ENCODE peak calls at places on chromosomes 13 and 19, in nine cellular contexts. R is sigmoid colon, V is heart left ventricle, P is H1, W is A549, M is breast epithelium, I is body of pancreas, T is IMR-90, H is ovary. F is an unnamed sample. For H3K4me1, the result is how much of the 10 kb centered on the place peaks cover.

GRCh38 chr19:426725-427445 is 17.9 kb upstream of the C2CD4C start:
- DNase-seq in R (no peak), V (no peak), P (no peak), W (no peak), M (no peak), I (no peak), T (no peak), H (no peak), F (no peak)

GRCh38 chr13:51556740-51557139 is 27.5 kb upstream of the WDFY2 start:
- DNase-seq in R (no peak), V (no peak), P (no peak), W (no peak), M (no peak), I (no peak), T (no peak), H (no peak), F (no peak)

GRCh38 chr13:74322562-74322961 is 188.4 kb upstream of the KLF12 start:
- DNase-seq in R (no peak), V (no peak), P (no peak), W (no peak), M (no peak), I (no peak), T (no peak), H (no peak), F (no peak)

GRCh38 chr13:105202384-105202783 is 1333.1 kb downstream of the EFNB2 start:
- DNase-seq in R (no peak), V (no peak), P (no peak), W (no peak), M (no peak), I (no peak), T (peak), H (no peak), F (no peak)

GRCh38 chr13:92510416-92510815 is 716.2 kb upstream of the GPC6 start:
- DNase-seq in R (no peak), V (no peak), P (no peak), W (no peak), M (no peak), I (no peak), T (peak), H (no peak), F (no peak)

GRCh38 chr13:110108348-110109139 is 198.4 kb downstream of the COL4A1 start:
- DNase-seq in R (peak), V (peak), P (peak), W (peak), M (peak), I (peak), T (peak), H (peak), F (peak)

GRCh38 chr19:5103061-5103701 is 134.3 kb downstream of the KDM4B start:
- DNase-seq in R (peak), V (peak), P (no peak), W (no peak), M (no peak), I (peak), T (peak), H (no peak), F (peak)

GRCh38 chr19:46635920-46636761 is at the start of gene GNG8:
- DNase-seq in R (no peak), V (no peak), P (no peak), W (no peak), M (no peak), I (no peak), T (no peak), H (no peak), F (no peak)

GRCh38 chr13:113398963-113399754 is 35.2 kb upstream of the GRTP1 start:
- DNase-seq in R (peak), V (no peak), P (no peak), W (no peak), M (no peak), I (no peak), T (no peak), H (peak), F (no peak)

GRCh38 chr13:53161231-53161630 is 132.6 kb downstream of the OLFM4 start:
- DNase-seq in R (no peak), V (no peak), P (no peak), W (no peak), M (no peak), I (no peak), T (no peak), H (no peak), F (no peak)

GRCh38 chr13:112331675-112332074 is 44.5 kb upstream of the SPACA7 start:
- DNase-seq in R (no peak), V (no peak), P (no peak), W (no peak), M (no peak), I (no peak), T (no peak), H (no peak), F (no peak)

GRCh38 chr19:39937792-39938191 is 3.4 kb upstream of the FCGBP start:
- DNase-seq in R (no peak), V (no peak), P (no peak), W (no peak), M (no peak), I (no peak), T (no peak), H (no peak), F (no peak)

GRCh38 chr19:38145627-38146026 is 78.4 kb downstream of the DPF1 start:
- DNase-seq in R (no peak), V (no peak), P (no peak), W (no peak), M (no peak), I (no peak), T (no peak), H (no peak), F (no peak)

GRCh38 chr13:112079696-112080095 is 12.7 kb downstream of the SOX1 start:
- DNase-seq in R (no peak), V (no peak), P (no peak), W (no peak), M (no peak), I (no peak), T (no peak), H (no peak), F (no peak)

GRCh38 chr13:110647365-110647737 is 32.0 kb downstream of the NAXD start:
- DNase-seq in R (peak), V (no peak), P (no peak), W (no peak), M (no peak), I (no peak), T (no peak), H (no peak), F (no peak)

DNA sequence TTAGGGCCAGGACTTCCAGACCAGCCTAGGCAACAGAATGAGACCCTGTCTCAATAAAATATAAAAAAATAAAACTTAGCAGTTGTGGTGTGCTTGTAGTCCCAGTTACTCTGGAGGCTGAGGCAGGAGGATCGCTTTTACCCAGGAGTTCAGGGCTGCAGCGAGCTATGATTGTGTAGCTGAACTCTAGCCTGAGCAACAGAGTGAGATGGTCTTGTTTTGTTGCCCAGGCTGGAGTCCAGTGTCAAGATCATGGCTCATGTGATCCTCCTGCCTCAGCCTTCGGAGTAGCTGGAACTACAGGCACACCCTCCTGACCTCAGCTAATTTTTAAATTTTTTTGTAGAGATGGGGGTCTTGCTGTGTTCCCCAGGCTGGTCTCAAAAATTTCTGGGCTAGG is 4.3 kb upstream of the JUNB start:
- DNase-seq in R (no peak), V (peak), P (no peak), W (no peak), M (no peak), I (no peak), T (no peak), H (no peak), F (no peak)
- H3K4me1 ChIP-seq in R (half or more), V (under half), P (under half), W (half or more), M (under half), I (half or more), T (half or more), H (under half), F (under half)

DNA sequence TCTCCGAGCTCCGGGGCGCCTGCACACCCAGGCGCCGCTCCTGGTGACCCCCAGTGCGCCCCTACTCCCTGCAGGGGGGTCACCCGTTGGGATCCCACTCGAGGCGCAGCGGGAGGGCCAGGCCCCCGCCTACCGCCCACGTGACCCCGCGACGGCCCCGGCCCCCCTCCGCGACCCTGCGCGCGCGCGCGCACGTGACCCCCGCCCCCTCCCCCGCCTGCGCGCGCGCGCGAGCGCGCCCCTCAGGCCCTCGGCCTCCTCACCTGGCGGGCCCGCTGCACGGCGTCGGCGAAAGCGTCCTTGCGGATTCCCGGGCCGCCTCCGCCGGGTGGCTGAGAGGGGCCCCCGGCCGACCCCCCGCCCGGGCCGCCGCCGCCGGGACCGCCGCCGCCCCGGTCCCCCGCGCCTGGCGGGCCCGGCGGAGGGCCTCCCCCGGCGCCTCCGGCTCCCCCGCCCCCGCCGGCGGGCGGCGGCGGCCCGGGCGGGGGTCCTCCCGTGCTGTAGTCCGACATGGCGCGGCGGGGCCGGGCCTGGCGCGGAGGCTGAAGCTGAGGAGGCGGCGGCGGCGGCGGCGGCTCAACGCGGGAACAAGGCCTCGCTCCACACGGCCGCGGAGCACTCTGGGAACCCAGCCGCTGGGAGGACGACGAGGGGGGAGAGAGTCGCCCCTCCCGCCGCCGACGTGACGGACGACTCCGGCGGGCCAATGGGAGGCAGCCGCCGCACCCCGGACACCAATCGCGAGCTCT is at the start of gene KHSRP:
- DNase-seq in R (peak), V (peak), P (no peak), W (no peak), M (no peak), I (no peak), T (no peak), H (peak), F (peak)
- TF ChIP-seq POLR2A in R (peak), V (peak), P (no peak), W (peak), M (peak), I (peak), T (peak), H (peak), F (peak)

GRCh38 chr13:20994441-20994821 is 67.0 kb downstream of the LATS2 start:
- DNase-seq in R (no peak), V (no peak), P (no peak), W (no peak), M (no peak), I (no peak), T (no peak), H (no peak), F (no peak)
- H3K4me1 ChIP-seq in R (under half), V (under half), P (under half), W (under half), M (under half), I (under half), T (under half), H (under half), F (under half)

GRCh38 chr19:45478454-45479238 is 10.8 kb downstream of the FOSB start:
- DNase-seq in R (peak), V (peak), P (no peak), W (peak), M (peak), I (peak), T (peak), H (peak), F (peak)
- TF ChIP-seq POLR2A in R (peak), V (no peak), P (no peak), W (no peak), M (no peak), I (peak), T (no peak), H (no peak), F (no peak)